ENCODE peak calls at places on chromosomes 2 and 18, in seven cellular contexts. P, V, E, U, T, N and J are unnamed samples.

GRCh38 chr2:36379710-36380448 is 24.3 kb downstream of the CRIM1 start:
- DNase-seq in P (no peak), V (peak; percentile 73), E (no peak), U (no peak), T (no peak), N (no peak), J (no peak)

GRCh38 chr18:55153346-55153745 is 194.1 kb upstream of the CCDC68 start:
- DNase-seq in P (no peak), V (no peak), E (no peak), U (no peak), T (no peak), N (no peak), J (no peak)

GRCh38 chr2:201795608-201796477 is 10.5 kb upstream of the CDK15 start:
- DNase-seq in P (no peak), V (peak; percentile 71), E (peak; percentile 19), U (peak; percentile 35), T (no peak), N (no peak), J (no peak)

GRCh38 chr2:236131073-236131692 is 37.0 kb downstream of the GBX2 start:
- DNase-seq in P (no peak), V (no peak), E (no peak), U (no peak), T (peak; percentile 50), N (no peak), J (no peak)

GRCh38 chr2:49807689-49808088 is 653.4 kb upstream of the FSHR start:
- DNase-seq in P (no peak), V (no peak), E (no peak), U (no peak), T (no peak), N (no peak), J (no peak)

GRCh38 chr18:61922435-61922834 is 29.6 kb upstream of the RNF152 start:
- DNase-seq in P (no peak), V (peak; percentile 15), E (no peak), U (no peak), T (no peak), N (no peak), J (no peak)

GRCh38 chr2:8089596-8089995 is 592.3 kb upstream of the ID2 start:
- DNase-seq in P (no peak), V (peak; percentile 90), E (no peak), U (no peak), T (no peak), N (no peak), J (no peak)

GRCh38 chr18:5518899-5519371 is 24.9 kb downstream of the EPB41L3 start:
- DNase-seq in P (no peak), V (peak; percentile 71), E (no peak), U (no peak), T (no peak), N (no peak), J (no peak)

GRCh38 chr2:220460257-220460985 is 833.0 kb downstream of the SLC4A3 start:
- DNase-seq in P (no peak), V (peak; percentile 12), E (peak; percentile 1), U (peak; percentile 6), T (no peak), N (no peak), J (no peak)

GRCh38 chr2:224359569-224359968 is 42.3 kb downstream of the FAM124B start:
- DNase-seq in P (no peak), V (no peak), E (peak; percentile 33), U (no peak), T (no peak), N (no peak), J (no peak)

GRCh38 chr2:97660775-97661417 is 2.9 kb downstream of the ACTR1B start:
- DNase-seq in P (no peak), V (peak; percentile 19), E (no peak), U (no peak), T (no peak), N (no peak), J (no peak)

GRCh38 chr2:205934443-205934842 is 151.5 kb downstream of the INO80D start:
- DNase-seq in P (no peak), V (no peak), E (no peak), U (peak; percentile 19), T (no peak), N (no peak), J (no peak)

GRCh38 chr18:23311346-23312103 is 141.6 kb upstream of the RIOK3 start:
- DNase-seq in P (no peak), V (peak; percentile 90), E (no peak), U (no peak), T (no peak), N (no peak), J (no peak)

GRCh38 chr18:3153107-3153704 is 66.6 kb downstream of the MYOM1 start:
- DNase-seq in P (no peak), V (no peak), E (no peak), U (no peak), T (no peak), N (no peak), J (no peak)

GRCh38 chr2:150023044-150023443 is 435.5 kb upstream of the MMADHC start:
- DNase-seq in P (no peak), V (no peak), E (no peak), U (no peak), T (no peak), N (no peak), J (no peak)
- H3K27ac ChIP-seq in P (no peak overlapping the region), V (no peak overlapping the region), E (no peak overlapping the region), U (no peak overlapping the region), T (no peak overlapping the region), N (no peak overlapping the region), J (no peak overlapping the region)

GRCh38 chr2:59561281-59561680 is 992.2 kb downstream of the BCL11A start:
- DNase-seq in P (no peak), V (no peak), E (no peak), U (no peak), T (no peak), N (no peak), J (no peak)
- H3K27ac ChIP-seq in P (no peak overlapping the region), V (no peak overlapping the region), E (no peak overlapping the region), U (no peak overlapping the region), T (no peak overlapping the region), N (no peak overlapping the region), J (no peak overlapping the region)

GRCh38 chr2:52936029-52936428 is 831.6 kb upstream of the CHAC2 start:
- DNase-seq in P (no peak), V (peak; percentile 37), E (no peak), U (no peak), T (no peak), N (no peak), J (no peak)
- H3K27ac ChIP-seq in P (no peak overlapping the region), V (no peak overlapping the region), E (no peak overlapping the region), U (no peak overlapping the region), T (no peak overlapping the region), N (no peak overlapping the region), J (no peak overlapping the region)

GRCh38 chr18:76613058-76613457 is 118.0 kb upstream of the ZNF516 start:
- DNase-seq in P (no peak), V (no peak), E (no peak), U (no peak), T (no peak), N (no peak), J (no peak)
- H3K27ac ChIP-seq in P (no peak overlapping the region), V (no peak overlapping the region), E (no peak overlapping the region), U (no peak overlapping the region), T (no peak overlapping the region), N (no peak overlapping the region), J (no peak overlapping the region)

GRCh38 chr2:176099159-176099736 is 347 bp upstream of the HOXD12 start:
- DNase-seq in P (no peak), V (no peak), E (no peak), U (no peak), T (no peak), N (no peak), J (peak; percentile 61)
- H3K27ac ChIP-seq in P (no peak overlapping the region), V (no peak overlapping the region), E (no peak overlapping the region), U (no peak overlapping the region), T (no peak overlapping the region), N (no peak overlapping the region), J (peak overlapping the region; percentile 94)

GRCh38 chr18:75638597-75639467 is 211.3 kb upstream of the SMIM21 start:
- DNase-seq in P (no peak), V (peak; percentile 60), E (no peak), U (no peak), T (no peak), N (no peak), J (peak; percentile 76)
- H3K27ac ChIP-seq in P (no peak overlapping the region), V (peak overlapping the region; percentile 61), E (no peak overlapping the region), U (no peak overlapping the region), T (no peak overlapping the region), N (peak overlapping the region; percentile 61), J (peak overlapping the region; percentile 85)

GRCh38 chr2:212956665-212957064 is 194.7 kb downstream of the IKZF2 start:
- DNase-seq in P (no peak), V (no peak), E (no peak), U (no peak), T (no peak), N (no peak), J (no peak)
- H3K27ac ChIP-seq in P (no peak overlapping the region), V (no peak overlapping the region), E (no peak overlapping the region), U (no peak overlapping the region), T (peak overlapping the region; percentile 19), N (no peak overlapping the region), J (no peak overlapping the region)

GRCh38 chr2:174789001-174789400 is 24.7 kb upstream of the CHRNA1 start:
- DNase-seq in P (no peak), V (no peak), E (no peak), U (no peak), T (no peak), N (no peak), J (no peak)

GRCh38 chr2:174786066-174786725 is 21.9 kb upstream of the CHRNA1 start:
- DNase-seq in P (no peak), V (peak; percentile 51), E (no peak), U (no peak), T (no peak), N (no peak), J (no peak)

GRCh38 chr2:174785481-174785880 is 21.2 kb upstream of the CHRNA1 start:
- DNase-seq in P (no peak), V (peak; percentile 47), E (no peak), U (no peak), T (no peak), N (no peak), J (no peak)

GRCh38 chr2:174788291-174788929 is 24.1 kb upstream of the CHRNA1 start:
- DNase-seq in P (no peak), V (peak; percentile 51), E (peak; percentile 15), U (peak; percentile 23), T (no peak), N (no peak), J (no peak)

GRCh38 chr2:174787485-174788205 is 23.4 kb upstream of the CHRNA1 start:
- DNase-seq in P (no peak), V (peak; percentile 100), E (no peak), U (no peak), T (no peak), N (no peak), J (no peak)
- H3K27ac ChIP-seq in P (no peak overlapping the region), V (peak overlapping the region; percentile 99), E (no peak overlapping the region), U (no peak overlapping the region), T (no peak overlapping the region), N (no peak overlapping the region), J (no peak overlapping the region)